ENCODE peak calls at places on chromosomes 2 and 18, in nine cellular contexts. F is stimulated activated CD4-positive, alpha-beta T cell treated with anti-CD3 and anti-CD28 coated beads, Interleukin-4, amount 100 ng/mL, for 4 hours; H is T-helper 1 cell; X is stimulated activated naive CD8-positive, alpha-beta T cell treated with anti-CD3 and anti-CD28 coated beads, Interleukin-15, amount 100 ng/mL, for 72 hours; A is brain microvascular endothelial cell; D is right lobe of liver; Q is GM12865; G is RPMI7951; J is adrenal gland. U is an unnamed sample.

GRCh38 chr2:239979243-239980023 is 45.7 kb downstream of the NDUFA10 start:
- DNase-seq in F (no peak), H (no peak), X (no peak), A (peak), D (no peak), Q (no peak), G (no peak), J (no peak), U (no peak)

GRCh38 chr2:181123798-181124217 is 143.4 kb downstream of the UBE2E3 start:
- DNase-seq in F (peak), H (peak), X (peak), A (peak), D (no peak), Q (peak), G (peak), J (no peak), U (peak)

GRCh38 chr2:181754136-181754535 is 73.8 kb upstream of the NEUROD1 start:
- DNase-seq in F (no peak), H (no peak), X (no peak), A (no peak), D (no peak), Q (no peak), G (no peak), J (no peak), U (no peak)

GRCh38 chr2:111990856-111991255 is 64.2 kb upstream of the TMEM87B start:
- DNase-seq in F (no peak), H (no peak), X (no peak), A (no peak), D (no peak), Q (no peak), G (peak), J (no peak), U (no peak)

GRCh38 chr18:76259012-76259568 is 236.0 kb downstream of the ZNF516 start:
- DNase-seq in F (no peak), H (no peak), X (no peak), A (no peak), D (no peak), Q (no peak), G (no peak), J (no peak), U (no peak)

GRCh38 chr2:160111951-160112798 is 49.8 kb upstream of the PLA2R1 start:
- DNase-seq in F (no peak), H (no peak), X (no peak), A (no peak), D (no peak), Q (peak), G (peak), J (no peak), U (no peak)

GRCh38 chr2:83068706-83069105 is 1390.4 kb downstream of the SUCLG1 start:
- DNase-seq in F (no peak), H (no peak), X (no peak), A (peak), D (no peak), Q (no peak), G (no peak), J (no peak), U (no peak)

GRCh38 chr2:188303363-188304031 is 11.8 kb downstream of the GULP1 start:
- DNase-seq in F (no peak), H (no peak), X (no peak), A (peak), D (no peak), Q (no peak), G (peak), J (no peak), U (no peak)

GRCh38 chr18:32930695-32931301 is 158.0 kb upstream of the KLHL14 start:
- DNase-seq in F (no peak), H (no peak), X (no peak), A (no peak), D (no peak), Q (peak), G (peak), J (no peak), U (peak)

GRCh38 chr18:78138993-78139496 is 840.6 kb upstream of the SALL3 start:
- DNase-seq in F (no peak), H (no peak), X (no peak), A (no peak), D (no peak), Q (no peak), G (no peak), J (no peak), U (no peak)

GRCh38 chr2:161651547-161651946 is 27.3 kb downstream of the SLC4A10 start:
- DNase-seq in F (no peak), H (no peak), X (no peak), A (no peak), D (no peak), Q (no peak), G (peak), J (no peak), U (no peak)

GRCh38 chr2:233079473-233079877 is 19.3 kb downstream of the INPP5D start:
- DNase-seq in F (no peak), H (no peak), X (peak), A (no peak), D (peak), Q (peak), G (no peak), J (no peak), U (no peak)

GRCh38 chr2:11310212-11310611 is 34.2 kb downstream of the ROCK2 start:
- DNase-seq in F (no peak), H (no peak), X (no peak), A (no peak), D (no peak), Q (no peak), G (no peak), J (no peak), U (no peak)

GRCh38 chr2:9379372-9379725 is 44.0 kb downstream of the ITGB1BP1 start:
- DNase-seq in F (no peak), H (no peak), X (no peak), A (no peak), D (no peak), Q (no peak), G (no peak), J (no peak), U (no peak)

GRCh38 chr18:59275406-59275949 is 2.2 kb upstream of the RAX start:
- DNase-seq in F (no peak), H (no peak), X (no peak), A (no peak), D (no peak), Q (no peak), G (no peak), J (no peak), U (no peak)

GRCh38 chr2:154247503-154247902 is 375.8 kb downstream of the GALNT13 start:
- DNase-seq in F (no peak), H (no peak), X (no peak), A (no peak), D (no peak), Q (no peak), G (no peak), J (no peak), U (no peak)

GRCh38 chr18:5294618-5295230 is 802 bp downstream of the ZBTB14 start:
- DNase-seq in F (peak), H (peak), X (peak), A (peak), D (peak), Q (peak), G (peak), J (peak), U (peak)

GRCh38 chr2:43890855-43891254 is 52.1 kb downstream of the ABCG8 start:
- DNase-seq in F (no peak), H (no peak), X (no peak), A (no peak), D (no peak), Q (no peak), G (no peak), J (no peak), U (no peak)

GRCh38 chr2:44371445-44371844 is 9.7 kb downstream of the CAMKMT start:
- DNase-seq in F (no peak), H (no peak), X (no peak), A (no peak), D (no peak), Q (no peak), G (no peak), J (no peak), U (no peak)

GRCh38 chr2:181573140-181573736 is 83.7 kb downstream of the CERKL start:
- DNase-seq in F (no peak), H (no peak), X (no peak), A (peak), D (no peak), Q (peak), G (peak), J (no peak), U (peak)

GRCh38 chr2:55115795-55116597 is 65.7 kb upstream of the RTN4 start:
- DNase-seq in F (no peak), H (no peak), X (no peak), A (peak), D (no peak), Q (no peak), G (peak), J (peak), U (no peak)

GRCh38 chr18:13288509-13289138 is 70.1 kb downstream of the LDLRAD4 start:
- DNase-seq in F (no peak), H (no peak), X (peak), A (no peak), D (no peak), Q (peak), G (peak), J (no peak), U (no peak)

GRCh38 chr2:84424152-84424551 is 34.9 kb downstream of the SUCLG1 start:
- DNase-seq in F (no peak), H (no peak), X (no peak), A (no peak), D (no peak), Q (no peak), G (peak), J (no peak), U (peak)

GRCh38 chr2:1829831-1830230 is 85.5 kb upstream of the PXDN start:
- DNase-seq in F (no peak), H (no peak), X (no peak), A (no peak), D (no peak), Q (no peak), G (no peak), J (no peak), U (no peak)

GRCh38 chr18:32661486-32662299 is 111.1 kb downstream of the KLHL14 start:
- DNase-seq in F (no peak), H (no peak), X (no peak), A (peak), D (no peak), Q (no peak), G (no peak), J (no peak), U (no peak)

U was measured in AML-193.